ENCODE peak calls at places on chromosomes 11 and 22, in five cellular contexts. One of them, this sample, is unnamed.
A peak's percentile ranks its signal among the peaks of the same experiment; 100 is the strongest.

GRCh38 chr11:10991372-10991771 is 133.5 kb upstream of the ZBED5 start:
- DNase-seq in body of pancreas: no peak
- DNase-seq in right lobe of liver: no peak
- DNase-seq in GM12878: no peak
- DNase-seq in NB4: no peak
- DNase-seq in this sample: no peak

GRCh38 chr11:68841718-68842426 is at the start of gene CPT1A:
- DNase-seq in right lobe of liver: peak; percentile 89
- DNase-seq in GM12878: no peak
- DNase-seq in NB4: peak; percentile 88
- DNase-seq in body of pancreas: peak; percentile 84
- DNase-seq in this sample: peak; percentile 95

GRCh38 chr11:125451400-125452124 is 44.5 kb downstream of the FEZ1 start:
- DNase-seq in body of pancreas: peak; percentile 53
- DNase-seq in NB4: peak; percentile 13
- DNase-seq in GM12878: no peak
- DNase-seq in right lobe of liver: peak; percentile 52
- DNase-seq in this sample: peak; percentile 44

GRCh38 chr11:75850787-75851186 is 35.8 kb downstream of the UVRAG start:
- DNase-seq in right lobe of liver: no peak
- DNase-seq in body of pancreas: no peak
- DNase-seq in NB4: peak; percentile 38
- DNase-seq in GM12878: no peak
- DNase-seq in this sample: no peak

GRCh38 chr11:116970485-116971292 is 127.5 kb downstream of the SIK3 start:
- DNase-seq in right lobe of liver: no peak
- DNase-seq in body of pancreas: no peak
- DNase-seq in GM12878: no peak
- DNase-seq in NB4: peak; percentile 66
- DNase-seq in this sample: no peak

GRCh38 chr11:6618117-6619020 is 853 bp downstream of the TPP1 start:
- DNase-seq in NB4: peak; percentile 98
- DNase-seq in GM12878: no peak
- DNase-seq in body of pancreas: no peak
- DNase-seq in right lobe of liver: no peak
- DNase-seq in this sample: peak; percentile 49

GRCh38 chr11:17014774-17015638 is 792 bp upstream of the PLEKHA7 start:
- DNase-seq in GM12878: no peak
- DNase-seq in NB4: no peak
- DNase-seq in body of pancreas: peak; percentile 24
- DNase-seq in right lobe of liver: peak; percentile 42
- DNase-seq in this sample: no peak

GRCh38 chr22:49995059-49995412 is 17.5 kb downstream of the IL17REL start:
- DNase-seq in body of pancreas: no peak
- DNase-seq in right lobe of liver: no peak
- DNase-seq in GM12878: no peak
- DNase-seq in NB4: no peak
- DNase-seq in this sample: peak; percentile 75

GRCh38 chr22:37482244-37482643 is 3.9 kb downstream of the MFNG start:
- DNase-seq in GM12878: no peak
- DNase-seq in body of pancreas: no peak
- DNase-seq in right lobe of liver: no peak
- DNase-seq in NB4: no peak
- DNase-seq in this sample: no peak

GRCh38 chr11:9003573-9004309 is at the start of gene NRIP3:
- DNase-seq in NB4: peak; percentile 83
- DNase-seq in GM12878: no peak
- DNase-seq in body of pancreas: peak; percentile 70
- DNase-seq in right lobe of liver: peak; percentile 58
- DNase-seq in this sample: peak; percentile 94

GRCh38 chr11:121035169-121035755 is 11.4 kb downstream of the TBCEL start:
- DNase-seq in NB4: no peak
- DNase-seq in GM12878: no peak
- DNase-seq in right lobe of liver: peak; percentile 49
- DNase-seq in body of pancreas: no peak
- DNase-seq in this sample: no peak

GRCh38 chr11:92512204-92512569 is 287.6 kb downstream of the FAT3 start:
- DNase-seq in right lobe of liver: no peak
- DNase-seq in GM12878: no peak
- DNase-seq in body of pancreas: no peak
- DNase-seq in NB4: no peak
- DNase-seq in this sample: no peak

GRCh38 chr22:43118024-43118849 is 7.7 kb downstream of the BIK start:
- DNase-seq in body of pancreas: no peak
- DNase-seq in GM12878: no peak
- DNase-seq in NB4: peak; percentile 43
- DNase-seq in right lobe of liver: no peak
- DNase-seq in this sample: no peak
- TF ChIP-seq CTCF in body of pancreas: no peak
- TF ChIP-seq CTCF in GM12878: no peak
- TF ChIP-seq CTCF in NB4: no peak
- TF ChIP-seq CTCF in right lobe of liver: no peak
- TF ChIP-seq CTCF in this sample: no peak

GRCh38 chr11:93783362-93783761 is 720 bp upstream of the MED17 start:
- DNase-seq in right lobe of liver: no peak
- DNase-seq in body of pancreas: no peak
- DNase-seq in NB4: peak; percentile 11
- DNase-seq in GM12878: no peak
- DNase-seq in this sample: no peak

GRCh38 chr11:93784935-93785360 is 866 bp downstream of the MED17 start:
- DNase-seq in GM12878: no peak
- DNase-seq in NB4: no peak
- DNase-seq in right lobe of liver: no peak
- DNase-seq in body of pancreas: no peak
- DNase-seq in this sample: no peak

GRCh38 chr11:93783767-93784151 is 323 bp upstream of the MED17 start:
- DNase-seq in GM12878: no peak
- DNase-seq in right lobe of liver: no peak
- DNase-seq in NB4: no peak
- DNase-seq in body of pancreas: no peak
- DNase-seq in this sample: no peak

DNA sequence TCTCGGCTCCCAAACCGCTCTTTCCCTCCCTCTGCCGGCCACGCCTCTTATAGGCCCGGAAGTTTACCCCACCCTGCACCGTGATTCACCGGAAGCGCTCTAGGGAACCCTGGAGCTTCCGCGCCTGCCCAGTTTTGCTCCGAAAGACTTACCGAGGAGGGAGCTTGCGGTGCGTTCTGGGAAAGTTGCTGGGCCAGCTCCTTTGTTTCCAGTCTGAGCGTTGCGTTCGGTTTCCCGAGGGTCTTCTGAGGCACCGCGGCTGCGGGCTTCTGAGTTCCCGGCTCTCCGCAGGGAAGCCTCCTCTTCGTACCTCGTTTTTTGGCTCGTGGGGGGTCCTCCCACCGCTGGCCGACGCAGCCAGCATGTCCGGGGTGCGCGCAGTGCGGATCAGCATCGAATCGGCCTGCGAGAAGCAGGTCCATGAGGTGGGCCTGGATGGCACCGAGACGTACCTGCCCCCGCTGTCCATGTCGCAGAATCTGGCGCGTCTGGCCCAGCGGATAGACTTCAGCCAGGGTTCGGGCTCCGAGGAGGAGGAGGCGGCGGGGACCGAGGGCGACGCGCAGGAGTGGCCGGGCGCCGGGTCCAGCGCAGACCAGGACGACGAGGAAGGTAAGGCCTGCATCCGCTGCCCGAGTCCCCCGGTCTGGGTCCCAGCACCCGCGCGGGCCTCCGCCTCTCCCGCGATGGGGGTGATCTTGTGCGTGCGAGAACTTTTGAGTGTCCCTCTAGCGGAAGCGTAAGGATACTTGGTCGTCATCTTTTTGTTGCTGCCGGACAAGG is at the start of gene MED17:
- DNase-seq in GM12878: peak; percentile 64
- DNase-seq in NB4: peak; percentile 97
- DNase-seq in body of pancreas: peak; percentile 92
- DNase-seq in right lobe of liver: peak; percentile 96
- DNase-seq in this sample: peak; percentile 93
- TF ChIP-seq POLR2A in GM12878: peak; percentile 86
- TF ChIP-seq POLR2A in NB4: peak; percentile 99
- TF ChIP-seq POLR2A in body of pancreas: peak; percentile 90
- TF ChIP-seq POLR2A in right lobe of liver: peak; percentile 79
- TF ChIP-seq POLR2A in this sample: no peak

DNA sequence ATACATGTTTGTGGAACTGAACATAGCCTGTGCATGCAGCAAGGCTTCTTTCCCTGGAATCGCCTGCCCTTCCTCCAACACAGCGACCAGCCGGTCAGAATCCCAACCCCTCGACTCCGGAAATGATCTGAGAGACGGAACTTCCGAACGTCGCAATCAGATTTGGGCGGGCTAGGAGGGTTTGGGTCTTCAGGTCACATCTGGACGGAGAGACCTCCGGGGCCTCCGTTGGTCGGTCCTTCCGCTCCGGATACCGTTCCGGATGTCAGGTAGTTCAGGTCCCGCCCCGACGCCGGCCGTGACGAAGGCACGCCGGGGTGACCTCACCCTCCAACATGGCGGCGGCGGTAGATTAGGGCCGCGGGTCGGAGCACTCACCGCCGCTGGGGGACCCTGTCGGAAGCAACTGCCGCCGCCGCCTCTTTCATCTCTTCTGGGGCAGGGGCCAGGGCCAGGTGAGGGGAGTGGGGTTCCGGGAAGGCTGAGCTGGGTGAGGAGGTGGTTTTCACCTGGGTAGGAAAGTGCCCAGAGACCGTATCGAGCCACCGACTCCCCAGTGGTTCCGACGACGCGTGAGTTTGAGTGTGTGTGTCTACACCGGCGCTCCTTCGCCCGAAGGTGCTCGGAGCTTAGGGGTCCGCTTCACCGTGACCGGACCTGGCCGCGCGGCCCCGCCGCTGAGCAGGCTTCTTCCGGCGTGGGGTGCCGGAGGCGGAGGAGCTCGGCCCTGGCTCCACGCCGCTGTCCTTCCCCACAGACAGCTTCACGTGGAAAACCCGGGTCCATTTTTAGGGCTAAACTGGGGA is at the start of gene BCL2L13:
- DNase-seq in NB4: peak; percentile 96
- DNase-seq in GM12878: peak; percentile 57
- DNase-seq in body of pancreas: peak; percentile 94
- DNase-seq in right lobe of liver: peak; percentile 94
- DNase-seq in this sample: peak; percentile 89
- TF ChIP-seq CTCF in NB4: no peak
- TF ChIP-seq CTCF in GM12878: no peak
- TF ChIP-seq CTCF in body of pancreas: no peak
- TF ChIP-seq CTCF in right lobe of liver: no peak
- TF ChIP-seq CTCF in this sample: no peak

GRCh38 chr11:65973439-65974110 is 12.0 kb downstream of the SART1 start:
- DNase-seq in GM12878: no peak
- DNase-seq in body of pancreas: no peak
- DNase-seq in right lobe of liver: no peak
- DNase-seq in NB4: no peak
- DNase-seq in this sample: no peak
- TF ChIP-seq POLR2A in GM12878: no peak
- TF ChIP-seq POLR2A in body of pancreas: no peak
- TF ChIP-seq POLR2A in right lobe of liver: no peak
- TF ChIP-seq POLR2A in NB4: no peak
- TF ChIP-seq POLR2A in this sample: no peak

This sample was measured in lower leg skin.